ENCODE peak calls at places on chromosomes 16 and 17, in six cellular contexts. One of them, this sample, is unnamed.

GRCh38 chr17:28551421-28552186 is 820 bp downstream of the UNC119 start:
- DNase-seq in heart left ventricle: no peak
- DNase-seq in A549: no peak
- DNase-seq in Peyer's patch: no peak
- DNase-seq in IMR-90: no peak
- DNase-seq in sigmoid colon: no peak
- DNase-seq in this sample: no peak

GRCh38 chr16:4661661-4662060 is 31.7 kb upstream of the NUDT16L1 start:
- DNase-seq in heart left ventricle: no peak
- DNase-seq in A549: no peak
- DNase-seq in Peyer's patch: no peak
- DNase-seq in IMR-90: no peak
- DNase-seq in sigmoid colon: no peak
- DNase-seq in this sample: no peak

GRCh38 chr17:39484178-39484577 is 22.9 kb downstream of the CDK12 start:
- DNase-seq in heart left ventricle: no peak
- DNase-seq in A549: no peak
- DNase-seq in Peyer's patch: no peak
- DNase-seq in IMR-90: no peak
- DNase-seq in sigmoid colon: no peak
- DNase-seq in this sample: no peak

GRCh38 chr16:5002699-5003143 is 31.0 kb downstream of the NAGPA start:
- DNase-seq in heart left ventricle: peak; percentile 33
- DNase-seq in A549: no peak
- DNase-seq in Peyer's patch: no peak
- DNase-seq in IMR-90: no peak
- DNase-seq in sigmoid colon: no peak
- DNase-seq in this sample: no peak

GRCh38 chr16:60214321-60214720 is 1480.2 kb upstream of the GOT2 start:
- DNase-seq in heart left ventricle: no peak
- DNase-seq in A549: no peak
- DNase-seq in Peyer's patch: no peak
- DNase-seq in IMR-90: no peak
- DNase-seq in sigmoid colon: no peak
- DNase-seq in this sample: no peak

GRCh38 chr16:15829460-15829859 is 27.4 kb downstream of the MYH11 start:
- DNase-seq in heart left ventricle: peak; percentile 54
- DNase-seq in A549: no peak
- DNase-seq in Peyer's patch: peak; percentile 66
- DNase-seq in IMR-90: peak; percentile 68
- DNase-seq in sigmoid colon: peak; percentile 97
- DNase-seq in this sample: no peak

GRCh38 chr17:48459070-48459469 is 29.1 kb upstream of the SKAP1 start:
- DNase-seq in heart left ventricle: no peak
- DNase-seq in A549: no peak
- DNase-seq in Peyer's patch: no peak
- DNase-seq in IMR-90: no peak
- DNase-seq in sigmoid colon: no peak
- DNase-seq in this sample: no peak

GRCh38 chr17:77055453-77055852 is 85.3 kb upstream of the SEC14L1 start:
- DNase-seq in heart left ventricle: no peak
- DNase-seq in A549: no peak
- DNase-seq in Peyer's patch: no peak
- DNase-seq in IMR-90: no peak
- DNase-seq in sigmoid colon: no peak
- DNase-seq in this sample: no peak

GRCh38 chr17:64174686-64175456 is 44.9 kb upstream of the ERN1 start:
- DNase-seq in heart left ventricle: peak; percentile 50
- DNase-seq in A549: no peak
- DNase-seq in Peyer's patch: no peak
- DNase-seq in IMR-90: peak; percentile 71
- DNase-seq in sigmoid colon: no peak
- DNase-seq in this sample: no peak

GRCh38 chr16:75317101-75317522 is 65.7 kb upstream of the BCAR1 start:
- DNase-seq in heart left ventricle: no peak
- DNase-seq in A549: no peak
- DNase-seq in Peyer's patch: no peak
- DNase-seq in IMR-90: no peak
- DNase-seq in sigmoid colon: no peak
- DNase-seq in this sample: no peak

GRCh38 chr17:31562447-31562846 is 171.0 kb downstream of the RAB11FIP4 start:
- DNase-seq in heart left ventricle: no peak
- DNase-seq in A549: no peak
- DNase-seq in Peyer's patch: no peak
- DNase-seq in IMR-90: no peak
- DNase-seq in sigmoid colon: no peak
- DNase-seq in this sample: no peak

GRCh38 chr16:9800180-9800738 is 382.0 kb downstream of the GRIN2A start:
- DNase-seq in heart left ventricle: no peak
- DNase-seq in A549: no peak
- DNase-seq in Peyer's patch: no peak
- DNase-seq in IMR-90: no peak
- DNase-seq in sigmoid colon: no peak
- DNase-seq in this sample: no peak

GRCh38 chr17:55037828-55038227 is 69.3 kb downstream of the STXBP4 start:
- DNase-seq in heart left ventricle: no peak
- DNase-seq in A549: no peak
- DNase-seq in Peyer's patch: no peak
- DNase-seq in IMR-90: no peak
- DNase-seq in sigmoid colon: no peak
- DNase-seq in this sample: no peak

GRCh38 chr17:19344311-19345066 is 18.0 kb downstream of the B9D1 start:
- DNase-seq in heart left ventricle: no peak
- DNase-seq in A549: no peak
- DNase-seq in Peyer's patch: peak; percentile 37
- DNase-seq in IMR-90: no peak
- DNase-seq in sigmoid colon: peak; percentile 65
- DNase-seq in this sample: no peak

GRCh38 chr17:50268632-50269287 is 5.5 kb upstream of the TMEM92 start:
- DNase-seq in heart left ventricle: no peak
- DNase-seq in A549: no peak
- DNase-seq in Peyer's patch: peak; percentile 32
- DNase-seq in IMR-90: peak; percentile 51
- DNase-seq in sigmoid colon: peak; percentile 40
- DNase-seq in this sample: peak; percentile 86

GRCh38 chr17:78879679-78880186 is 23.3 kb downstream of the CEP295NL start:
- DNase-seq in heart left ventricle: peak; percentile 84
- DNase-seq in A549: no peak
- DNase-seq in Peyer's patch: peak; percentile 64
- DNase-seq in IMR-90: peak; percentile 98
- DNase-seq in sigmoid colon: peak; percentile 94
- DNase-seq in this sample: no peak

GRCh38 chr17:29368926-29369325 is 21.2 kb upstream of the TAOK1 start:
- DNase-seq in heart left ventricle: peak; percentile 68
- DNase-seq in A549: no peak
- DNase-seq in Peyer's patch: no peak
- DNase-seq in IMR-90: peak; percentile 40
- DNase-seq in sigmoid colon: no peak
- DNase-seq in this sample: no peak

GRCh38 chr16:88510091-88510719 is 57.1 kb downstream of the ZFPM1 start:
- DNase-seq in heart left ventricle: no peak
- DNase-seq in A549: no peak
- DNase-seq in Peyer's patch: no peak
- DNase-seq in IMR-90: no peak
- DNase-seq in sigmoid colon: no peak
- DNase-seq in this sample: no peak

GRCh38 chr17:38871992-38872605 is 2.2 kb downstream of the LASP1 start:
- DNase-seq in heart left ventricle: no peak
- DNase-seq in A549: no peak
- DNase-seq in Peyer's patch: no peak
- DNase-seq in IMR-90: no peak
- DNase-seq in sigmoid colon: no peak
- DNase-seq in this sample: no peak

DNA sequence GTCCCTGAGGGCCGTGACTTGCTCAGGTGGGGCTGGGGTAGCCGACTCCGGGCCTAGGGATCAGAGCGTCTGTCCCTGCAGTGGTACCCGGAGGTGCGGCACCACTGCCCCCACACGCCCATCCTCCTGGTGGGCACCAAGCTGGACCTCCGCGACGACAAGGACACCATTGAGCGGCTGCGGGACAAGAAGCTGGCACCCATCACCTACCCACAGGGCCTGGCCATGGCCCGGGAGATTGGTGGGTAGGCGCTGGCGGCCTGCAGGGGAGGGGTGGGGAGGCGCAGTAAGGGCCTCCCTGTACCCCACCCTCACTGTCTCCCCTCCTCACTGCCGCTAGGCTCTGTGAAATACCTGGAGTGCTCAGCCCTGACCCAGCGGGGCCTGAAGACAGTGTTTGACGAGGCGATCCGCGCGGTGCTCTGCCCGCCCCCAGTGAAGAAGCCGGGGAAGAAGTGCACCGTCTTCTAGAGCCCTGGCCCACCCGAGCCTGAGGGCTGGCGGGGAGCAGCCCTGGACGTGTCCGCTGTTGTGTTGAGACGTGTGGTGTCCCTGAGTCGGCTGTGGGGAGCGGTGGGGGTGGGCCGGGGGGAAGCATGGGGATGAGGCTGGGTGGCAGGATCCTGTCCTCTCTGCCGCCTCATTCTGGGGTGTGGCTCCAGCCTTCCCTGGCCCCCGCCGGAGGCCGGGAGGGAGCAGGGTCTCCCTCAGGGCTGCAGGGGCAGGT is 2.0 kb downstream of the RAC3 start:
- DNase-seq in heart left ventricle: no peak
- DNase-seq in A549: no peak
- DNase-seq in Peyer's patch: no peak
- DNase-seq in IMR-90: no peak
- DNase-seq in sigmoid colon: no peak
- DNase-seq in this sample: no peak
- H3K9me3 ChIP-seq in heart left ventricle: no peaks in the 10 kb centered on the region
- H3K9me3 ChIP-seq in A549: no peaks in the 10 kb centered on the region
- H3K9me3 ChIP-seq in Peyer's patch: no peaks in the 10 kb centered on the region
- H3K9me3 ChIP-seq in IMR-90: no peaks in the 10 kb centered on the region
- H3K9me3 ChIP-seq in sigmoid colon: no peaks in the 10 kb centered on the region
- H3K9me3 ChIP-seq in this sample: no peaks in the 10 kb centered on the region

GRCh38 chr16:70576431-70577255 is 53.0 kb downstream of the SF3B3 start:
- DNase-seq in heart left ventricle: peak; percentile 14
- DNase-seq in A549: peak; percentile 33
- DNase-seq in Peyer's patch: peak; percentile 56
- DNase-seq in IMR-90: peak; percentile 86
- DNase-seq in sigmoid colon: no peak
- DNase-seq in this sample: no peak
- TF ChIP-seq POLR2A in heart left ventricle: no peak
- TF ChIP-seq POLR2A in A549: no peak
- TF ChIP-seq POLR2A in Peyer's patch: no peak
- TF ChIP-seq POLR2A in IMR-90: no peak
- TF ChIP-seq POLR2A in sigmoid colon: no peak
- TF ChIP-seq POLR2A in this sample: no peak

DNA sequence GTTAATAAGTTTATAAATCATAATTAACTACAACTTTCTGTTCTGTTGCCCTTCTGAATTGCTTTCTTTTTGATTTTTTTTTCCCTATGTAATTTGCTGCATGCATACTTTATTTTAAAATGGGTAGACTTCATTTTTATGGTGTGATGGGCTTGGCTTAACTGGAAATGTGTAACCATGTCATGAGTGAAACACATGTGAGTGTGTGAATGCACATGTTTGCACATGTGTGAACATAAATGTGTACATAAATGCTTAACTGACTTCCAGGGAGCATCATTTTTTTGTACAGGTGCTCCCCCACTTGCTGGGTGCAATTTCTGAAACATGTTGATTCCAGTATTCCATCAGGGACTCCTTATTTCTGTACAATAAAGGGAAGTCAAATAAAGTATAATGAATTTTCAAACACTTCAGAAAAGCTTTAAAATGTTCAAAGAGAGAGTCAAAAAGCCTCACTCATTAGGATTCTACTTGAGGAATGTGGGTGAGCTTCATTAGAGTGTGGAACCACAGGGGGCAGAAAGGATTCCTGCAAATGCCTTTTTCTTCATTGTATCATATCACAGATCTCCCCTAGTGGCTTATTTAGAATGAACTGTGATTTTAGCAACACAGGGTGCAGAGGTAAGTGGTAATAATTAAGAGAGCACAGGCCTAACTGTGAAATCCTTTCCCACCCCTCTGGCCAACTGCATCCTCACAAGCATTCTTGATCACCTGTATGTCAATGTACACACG is 31.7 kb upstream of the CDH11 start:
- DNase-seq in heart left ventricle: no peak
- DNase-seq in A549: no peak
- DNase-seq in Peyer's patch: no peak
- DNase-seq in IMR-90: no peak
- DNase-seq in sigmoid colon: no peak
- DNase-seq in this sample: no peak
- H3K9me3 ChIP-seq in heart left ventricle: no peaks in the 10 kb centered on the region
- H3K9me3 ChIP-seq in A549: no peaks in the 10 kb centered on the region
- H3K9me3 ChIP-seq in Peyer's patch: no peaks in the 10 kb centered on the region
- H3K9me3 ChIP-seq in IMR-90: no peaks in the 10 kb centered on the region
- H3K9me3 ChIP-seq in sigmoid colon: no peaks in the 10 kb centered on the region
- H3K9me3 ChIP-seq in this sample: no peaks in the 10 kb centered on the region

DNA sequence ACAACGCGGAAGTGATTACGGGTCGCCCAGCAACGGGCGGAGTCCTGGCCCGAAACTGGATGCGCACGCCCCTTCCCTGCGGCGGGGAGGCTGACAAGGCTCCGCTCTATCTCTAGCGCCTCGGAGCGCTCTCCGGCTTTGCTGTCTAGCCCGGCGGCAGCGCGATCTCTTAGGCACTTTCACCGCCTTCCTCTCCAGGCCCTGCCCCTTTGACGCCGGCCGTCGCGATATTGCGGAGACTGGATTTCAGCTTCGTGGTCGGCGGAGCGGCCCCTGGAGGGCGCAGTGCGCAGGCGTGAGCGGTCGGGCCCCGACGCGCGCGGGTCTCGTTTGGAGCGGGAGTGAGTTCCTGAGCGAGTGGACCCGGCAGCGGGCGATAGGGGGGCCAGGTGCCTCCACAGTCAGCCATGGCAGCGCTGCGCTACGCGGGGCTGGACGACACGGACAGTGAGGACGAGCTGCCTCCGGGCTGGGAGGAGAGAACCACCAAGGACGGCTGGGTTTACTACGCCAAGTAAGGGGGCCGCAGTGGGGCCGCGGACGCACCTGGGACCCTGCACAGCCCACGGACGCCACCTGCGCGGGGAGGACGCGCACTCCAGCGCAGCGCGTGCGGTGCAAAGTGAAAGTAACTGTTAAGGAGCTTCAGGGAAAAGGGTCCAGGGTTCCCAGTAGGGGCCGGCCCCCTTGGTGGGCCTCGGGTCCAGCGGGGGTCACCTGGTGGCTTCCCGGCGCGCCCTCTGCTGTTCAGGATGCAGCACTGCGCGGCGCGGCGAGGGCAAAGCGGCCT is at the start of gene WWOX:
- DNase-seq in heart left ventricle: peak; percentile 97
- DNase-seq in A549: peak; percentile 97
- DNase-seq in Peyer's patch: peak; percentile 99
- DNase-seq in IMR-90: peak; percentile 98
- DNase-seq in sigmoid colon: peak; percentile 98
- DNase-seq in this sample: peak; percentile 97
- TF ChIP-seq POLR2A in heart left ventricle: peak; percentile 81
- TF ChIP-seq POLR2A in A549: peak; percentile 67
- TF ChIP-seq POLR2A in Peyer's patch: peak; percentile 84
- TF ChIP-seq POLR2A in IMR-90: no peak
- TF ChIP-seq POLR2A in sigmoid colon: no peak
- TF ChIP-seq POLR2A in this sample: peak; percentile 69

DNA sequence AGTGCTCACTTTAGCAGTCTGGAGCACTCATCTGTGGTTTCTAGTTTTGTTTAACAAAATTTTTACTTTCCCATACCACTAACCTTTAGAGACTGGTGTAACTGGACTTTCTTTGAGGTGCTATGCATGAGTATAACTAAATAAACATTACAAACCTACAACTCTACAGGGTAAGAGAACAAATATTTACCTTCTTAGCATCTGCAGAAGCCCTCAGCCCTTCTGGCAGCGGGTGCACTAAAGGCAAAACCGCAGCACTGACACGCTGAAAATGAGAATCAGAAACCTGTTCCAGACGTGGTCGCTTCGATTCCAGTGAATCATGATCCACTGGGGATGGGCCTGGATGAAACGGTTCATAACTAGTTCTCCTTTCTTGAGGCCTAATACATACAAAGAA is 43.7 kb downstream of the NCOR1 start:
- DNase-seq in heart left ventricle: no peak
- DNase-seq in A549: peak; percentile 57
- DNase-seq in Peyer's patch: no peak
- DNase-seq in IMR-90: peak; percentile 47
- DNase-seq in sigmoid colon: no peak
- DNase-seq in this sample: no peak
- H3K9me3 ChIP-seq in heart left ventricle: no peaks in the 10 kb centered on the region
- H3K9me3 ChIP-seq in A549: no peaks in the 10 kb centered on the region
- H3K9me3 ChIP-seq in Peyer's patch: no peaks in the 10 kb centered on the region
- H3K9me3 ChIP-seq in IMR-90: no peaks in the 10 kb centered on the region
- H3K9me3 ChIP-seq in sigmoid colon: no peaks in the 10 kb centered on the region
- H3K9me3 ChIP-seq in this sample: no peaks in the 10 kb centered on the region

This sample was measured in vagina.